ENCODE peak calls at places on chromosome 12, in nine cellular contexts. F is upper lobe of right lung; C is activated CD8-positive, alpha-beta memory T cell treated with anti-CD3 and anti-CD28 coated beads, Interleukin-2, amount 50 U/mL, for 4 hours; S is glutamatergic neuron; Z is stimulated activated CD4-positive, alpha-beta T cell treated with anti-CD3 and anti-CD28 coated beads, Interleukin-15, amount 100 ng/mL, for 48 hours; E is epithelial cell of esophagus; H is NCI-H1417; B is sciatic nerve; W is hippocampal formation. K is an unnamed sample.

GRCh38 chr12:27334721-27335082 is 2.1 kb downstream of the BMAL2 start:
- DNase-seq in W (no peak), F (no peak), H (no peak), Z (no peak), B (no peak), E (peak), C (no peak), S (no peak), K (no peak)

GRCh38 chr12:93712204-93712603 is 35.0 kb downstream of the CRADD start:
- DNase-seq in H (no peak), F (no peak), W (no peak), B (no peak), E (no peak), Z (no peak), C (no peak), S (no peak), K (no peak)

GRCh38 chr12:130162771-130163460 is 652 bp downstream of the FZD10 start:
- DNase-seq in B (peak), C (no peak), H (no peak), W (no peak), Z (no peak), F (peak), E (no peak), S (peak), K (peak)

GRCh38 chr12:98985156-98985555 is 340.1 kb downstream of the APAF1 start:
- DNase-seq in B (no peak), C (no peak), F (no peak), W (no peak), S (no peak), H (no peak), E (no peak), Z (no peak), K (no peak)

GRCh38 chr12:122099856-122100255 is 21.3 kb downstream of the MLXIP start:
- DNase-seq in E (no peak), Z (no peak), H (no peak), S (no peak), B (no peak), W (no peak), C (no peak), F (no peak), K (no peak)

GRCh38 chr12:122944588-122944987 is 21.7 kb downstream of the ABCB9 start:
- DNase-seq in B (no peak), C (no peak), F (no peak), W (peak), E (peak), H (no peak), Z (no peak), S (no peak), K (no peak)

GRCh38 chr12:45435945-45436710 is 220.2 kb downstream of the ANO6 start:
- DNase-seq in Z (no peak), C (no peak), F (no peak), S (no peak), B (no peak), W (no peak), E (no peak), H (no peak), K (no peak)

GRCh38 chr12:14252697-14253096 is 112.8 kb upstream of the ATF7IP start:
- DNase-seq in Z (no peak), B (no peak), W (no peak), H (no peak), E (no peak), F (no peak), S (no peak), C (no peak), K (no peak)

GRCh38 chr12:27967551-27968054 is 4.9 kb downstream of the PTHLH start:
- DNase-seq in B (no peak), F (no peak), S (no peak), Z (no peak), W (no peak), E (peak), C (no peak), H (no peak), K (no peak)

GRCh38 chr12:57852195-57852594 is 5.7 kb upstream of the CTDSP2 start:
- DNase-seq in B (no peak), E (no peak), C (no peak), H (no peak), F (no peak), W (no peak), S (no peak), Z (no peak), K (no peak)

GRCh38 chr12:30925607-30926242 is 823 bp upstream of the TSPAN11 start:
- DNase-seq in F (no peak), W (no peak), B (no peak), H (no peak), C (no peak), Z (no peak), E (no peak), S (no peak), K (no peak)

GRCh38 chr12:79115743-79116142 is 251.2 kb downstream of the SYT1 start:
- DNase-seq in E (no peak), C (no peak), B (no peak), S (no peak), W (no peak), Z (no peak), H (no peak), F (no peak), K (no peak)

GRCh38 chr12:6788972-6789905 is at the start of gene CD4:
- DNase-seq in F (peak), H (no peak), C (no peak), W (peak), B (no peak), E (no peak), S (no peak), Z (peak), K (no peak)

GRCh38 chr12:114479831-114480230 is 73.9 kb upstream of the TBX5 start:
- DNase-seq in S (no peak), B (no peak), E (peak), H (no peak), F (no peak), W (no peak), Z (no peak), C (no peak), K (no peak)